ENCODE peak calls at places on chromosomes 2 and 18, in seven cellular contexts. K is NCI-H1092; I is cardiac septum; S is T-helper 9 cell; R is fibroblast of villous mesenchyme; O is activated CD4-positive, CD25-positive, alpha-beta regulatory T cell treated with anti-CD3 and anti-CD28 coated beads, Interleukin-2, amount 50 U/mL, for 72 hours; G is ELR. E is an unnamed sample.

GRCh38 chr2:201923991-201924390 is 109.7 kb upstream of the FZD7 start:
- DNase-seq in I (no peak), S (no peak), O (no peak), R (no peak), G (no peak), K (no peak), E (no peak)

GRCh38 chr2:173231465-173231864 is 123.2 kb upstream of the CDCA7 start:
- DNase-seq in O (no peak), S (no peak), K (no peak), G (no peak), R (no peak), I (no peak), E (no peak)

GRCh38 chr18:45127395-45127794 is 446.7 kb downstream of the SETBP1 start:
- DNase-seq in G (no peak), O (no peak), K (no peak), I (no peak), S (no peak), R (peak; percentile 4), E (no peak)

GRCh38 chr2:7180641-7181370 is 263.6 kb downstream of the RNF144A start:
- DNase-seq in G (no peak), S (no peak), R (peak; percentile 44), I (no peak), O (no peak), K (no peak), E (no peak)

GRCh38 chr2:231056453-231057416 is at the start of gene PSMD1:
- DNase-seq in R (peak; percentile 95), I (peak; percentile 96), G (peak; percentile 92), O (peak; percentile 94), K (peak; percentile 84), S (peak; percentile 92), E (peak; percentile 88)

GRCh38 chr2:73859721-73860586 is 31.2 kb downstream of the STAMBP start:
- DNase-seq in R (peak; percentile 55), K (no peak), O (no peak), S (no peak), I (no peak), G (peak; percentile 95), E (no peak)

GRCh38 chr18:13551305-13551603 is 175.1 kb downstream of the FAM210A start:
- DNase-seq in G (no peak), O (no peak), R (no peak), I (no peak), S (no peak), K (no peak), E (no peak)

GRCh38 chr2:32844253-32844652 is 102.5 kb upstream of the LTBP1 start:
- DNase-seq in I (no peak), R (no peak), O (no peak), S (no peak), G (no peak), K (no peak), E (no peak)

GRCh38 chr2:172249986-172250385 is 147.3 kb upstream of the DLX2 start:
- DNase-seq in K (no peak), O (no peak), G (peak; percentile 95), I (no peak), S (no peak), R (peak; percentile 34), E (no peak)

GRCh38 chr2:218367415-218368149 is 10.9 kb downstream of the CATIP start:
- DNase-seq in O (peak; percentile 81), K (no peak), G (peak; percentile 86), R (peak; percentile 91), S (peak; percentile 65), I (peak; percentile 98), E (peak; percentile 73)

GRCh38 chr2:241947876-241948275 is 78.3 kb downstream of the RTP5 start:
- DNase-seq in S (no peak), K (no peak), R (no peak), I (peak; percentile 66), G (no peak), O (peak; percentile 17), E (no peak)

GRCh38 chr2:217520361-217521010 is 482.3 kb downstream of the TNS1 start:
- DNase-seq in K (no peak), S (no peak), I (no peak), O (no peak), R (no peak), G (peak; percentile 77), E (no peak)

GRCh38 chr2:70024284-70024683 is 62.9 kb upstream of the ASPRV1 start:
- DNase-seq in G (no peak), K (no peak), I (no peak), S (no peak), O (no peak), R (no peak), E (no peak)

GRCh38 chr18:55152801-55153200 is 193.5 kb upstream of the CCDC68 start:
- DNase-seq in G (peak; percentile 75), O (no peak), S (no peak), K (no peak), R (peak; percentile 39), I (no peak), E (no peak)

E was measured in effector memory CD4-positive, alpha-beta T cell.